ENCODE peak calls at places on chromosomes 11 and 22, in four cellular contexts. P is HCT116, X is GM23338, Z is PC-3. B is an unnamed sample.

GRCh38 chr11:59551651-59552521 is 40.5 kb downstream of the OR4D9 start:
- DNase-seq in X (peak; percentile 81), P (peak; percentile 55), Z (peak; percentile 82), B (peak; percentile 86)

GRCh38 chr11:26572770-26573402 is 823 bp upstream of the MUC15 start:
- DNase-seq in X (peak; percentile 52), Z (no peak), P (no peak), B (no peak)

GRCh38 chr22:37898441-37899181 is 7.5 kb upstream of the MICALL1 start:
- DNase-seq in Z (no peak), X (peak; percentile 63), P (no peak), B (no peak)

GRCh38 chr22:47631571-47632102 is 869.2 kb downstream of the TBC1D22A start:
- DNase-seq in P (peak; percentile 65), X (no peak), Z (peak; percentile 91), B (no peak)

GRCh38 chr11:133081730-133082452 is 450.4 kb downstream of the OPCML start:
- DNase-seq in X (peak; percentile 53), P (no peak), Z (no peak), B (no peak)

GRCh38 chr22:31622980-31623379 is 39.0 kb downstream of the PISD start:
- DNase-seq in Z (no peak), P (no peak), X (no peak), B (no peak)

GRCh38 chr11:110972640-110973039 is 260.4 kb upstream of the ARHGAP20 start:
- DNase-seq in Z (peak; percentile 26), P (no peak), X (no peak), B (peak; percentile 95)

GRCh38 chr11:63907808-63908530 is 9.0 kb downstream of the RCOR2 start:
- DNase-seq in P (no peak), Z (no peak), X (peak; percentile 78), B (no peak)

GRCh38 chr11:65695459-65696241 is 16.4 kb upstream of the KAT5 start:
- DNase-seq in X (no peak), Z (peak; percentile 97), P (peak; percentile 26), B (no peak)

GRCh38 chr11:35289821-35290220 is 129.5 kb downstream of the SLC1A2 start:
- DNase-seq in Z (peak; percentile 40), X (no peak), P (no peak), B (peak; percentile 76)

GRCh38 chr22:23847310-23847920 is 8.6 kb upstream of the DERL3 start:
- DNase-seq in X (no peak), P (no peak), Z (no peak), B (no peak)

GRCh38 chr11:46534713-46535112 is 59.1 kb downstream of the AMBRA1 start:
- DNase-seq in X (no peak), P (no peak), Z (no peak), B (no peak)

GRCh38 chr22:29541845-29542244 is 11.7 kb downstream of the THOC5 start:
- DNase-seq in P (no peak), X (no peak), Z (no peak), B (no peak)

GRCh38 chr11:507727-508515 is 879 bp upstream of the RNH1 start:
- DNase-seq in Z (no peak), X (peak; percentile 36), P (no peak), B (peak; percentile 64)

GRCh38 chr11:2298795-2299747 is 2.6 kb downstream of the C11orf21 start:
- DNase-seq in X (peak; percentile 75), Z (peak; percentile 70), P (no peak), B (no peak)

GRCh38 chr11:112223125-112223524 is 3.1 kb upstream of the PTS start:
- DNase-seq in X (no peak), Z (peak; percentile 65), P (no peak), B (peak; percentile 66)

GRCh38 chr22:30298005-30298701 is 8.8 kb upstream of the CASTOR1 start:
- DNase-seq in Z (peak; percentile 89), X (no peak), P (no peak), B (no peak)

GRCh38 chr22:31926969-31927368 is 17.4 kb upstream of the YWHAH start:
- DNase-seq in X (peak; percentile 74), P (no peak), Z (no peak), B (no peak)

GRCh38 chr22:48647606-48648515 is 1179.8 kb downstream of the BRD1 start:
- DNase-seq in Z (no peak), P (no peak), X (no peak), B (no peak)

GRCh38 chr11:114167355-114168085 is 108.0 kb downstream of the ZBTB16 start:
- DNase-seq in P (no peak), Z (no peak), X (no peak), B (no peak)

GRCh38 chr11:74055938-74056337 is 47.1 kb upstream of the UCP3 start:
- DNase-seq in P (peak; percentile 4), X (no peak), Z (peak; percentile 91), B (peak; percentile 80)

GRCh38 chr11:102287963-102288744 is 29.1 kb upstream of the BIRC3 start:
- DNase-seq in X (peak; percentile 88), Z (peak; percentile 96), P (peak; percentile 69), B (peak; percentile 88)

GRCh38 chr11:59678813-59679165 is 10.0 kb upstream of the PATL1 start:
- DNase-seq in X (no peak), Z (no peak), P (no peak), B (no peak)

GRCh38 chr11:75265851-75266531 is 25.4 kb downstream of the TPBGL start:
- DNase-seq in X (no peak), P (no peak), Z (no peak), B (peak; percentile 42)

GRCh38 chr22:30453731-30454510 is 17.9 kb downstream of the SEC14L3 start:
- DNase-seq in Z (no peak), X (peak; percentile 48), P (no peak), B (peak; percentile 15)

GRCh38 chr11:14821031-14821430 is 71.0 kb downstream of the CYP2R1 start:
- DNase-seq in P (no peak), X (no peak), Z (no peak), B (no peak)

GRCh38 chr11:82398300-82398815 is 335.3 kb downstream of the FAM181B start:
- DNase-seq in Z (no peak), X (no peak), P (no peak), B (no peak)

GRCh38 chr11:69114811-69115523 is 40.8 kb upstream of the SMIM38 start:
- DNase-seq in Z (no peak), P (no peak), X (no peak), B (no peak)

GRCh38 chr22:46937939-46938338 is 175.5 kb downstream of the TBC1D22A start:
- DNase-seq in P (no peak), Z (no peak), X (no peak), B (no peak)

GRCh38 chr22:19941365-19942070 is at the start of the genes COMT and TXNRD2:
- DNase-seq in X (peak; percentile 70), Z (peak; percentile 57), P (no peak), B (peak; percentile 88)

GRCh38 chr22:24067587-24068376 is 56.7 kb downstream of the CABIN1 start:
- DNase-seq in P (no peak), Z (no peak), X (no peak), B (no peak)

GRCh38 chr11:94020777-94021615 is at the start of gene HEPHL1:
- DNase-seq in Z (peak; percentile 94), X (peak; percentile 59), P (no peak), B (peak; percentile 18)

GRCh38 chr22:50444663-50445062 is 30.2 kb downstream of the SBF1 start:
- DNase-seq in P (peak; percentile 6), Z (peak; percentile 38), X (no peak), B (peak; percentile 86)

GRCh38 chr22:43782448-43782847 is 29.7 kb downstream of the EFCAB6 start:
- DNase-seq in Z (no peak), P (no peak), X (no peak), B (peak; percentile 43)
- TF ChIP-seq EZH2phosphoT487 in Z (no peak), P (no peak), X (no peak), B (no peak)

GRCh38 chr11:18798941-18799469 is 7.4 kb upstream of the PTPN5 start:
- DNase-seq in P (no peak), X (no peak), Z (peak; percentile 88), B (no peak)

GRCh38 chr11:18804621-18805020 is 13.0 kb upstream of the PTPN5 start:
- DNase-seq in X (no peak), Z (no peak), P (no peak), B (no peak)

DNA sequence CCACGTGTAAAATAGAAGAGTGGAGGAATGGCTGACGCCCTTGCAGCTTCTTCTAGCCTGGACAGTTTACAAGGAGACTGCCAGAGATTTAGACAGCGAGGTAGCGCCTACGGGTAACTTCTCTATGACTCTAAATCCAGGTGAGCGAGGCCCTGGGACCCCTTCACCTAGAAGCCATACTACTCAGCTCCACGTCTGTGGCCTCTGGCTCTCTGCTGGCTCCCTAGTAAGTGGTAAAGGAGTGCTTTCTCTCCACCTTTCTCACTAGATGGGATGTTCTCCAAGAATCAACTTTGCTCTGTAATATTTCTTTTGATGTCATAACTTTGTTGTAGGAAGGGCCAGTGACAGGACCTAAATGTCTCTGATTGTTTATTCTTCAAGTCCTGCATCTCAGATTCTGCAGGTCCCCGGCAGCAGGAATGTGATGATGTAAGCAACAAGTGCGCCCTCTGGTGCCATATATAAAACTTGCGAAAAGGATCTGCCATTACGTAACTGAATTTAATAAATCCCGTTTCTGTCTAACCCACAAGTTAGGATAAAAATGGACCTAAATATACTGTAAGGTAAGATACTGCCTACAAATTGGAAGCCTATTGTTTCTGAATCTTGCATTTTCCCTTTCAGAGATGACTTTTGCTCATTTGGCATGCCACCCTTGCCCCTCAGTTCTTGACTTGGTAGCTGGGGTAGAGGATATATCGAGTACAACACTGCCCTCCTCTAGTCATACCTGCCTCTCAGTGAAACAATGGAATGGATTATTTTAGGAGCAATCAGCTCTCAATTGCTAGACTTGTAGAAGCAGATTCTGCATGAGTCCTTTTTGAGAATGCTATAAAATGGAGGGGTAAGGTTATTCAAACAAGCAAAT is 11.0 kb upstream of the PTPN5 start:
- DNase-seq in Z (peak; percentile 78), X (peak; percentile 93), P (peak; percentile 58), B (peak; percentile 80)
- TF ChIP-seq EZH2phosphoT487 in Z (no peak), X (no peak), P (no peak), B (no peak)

DNA sequence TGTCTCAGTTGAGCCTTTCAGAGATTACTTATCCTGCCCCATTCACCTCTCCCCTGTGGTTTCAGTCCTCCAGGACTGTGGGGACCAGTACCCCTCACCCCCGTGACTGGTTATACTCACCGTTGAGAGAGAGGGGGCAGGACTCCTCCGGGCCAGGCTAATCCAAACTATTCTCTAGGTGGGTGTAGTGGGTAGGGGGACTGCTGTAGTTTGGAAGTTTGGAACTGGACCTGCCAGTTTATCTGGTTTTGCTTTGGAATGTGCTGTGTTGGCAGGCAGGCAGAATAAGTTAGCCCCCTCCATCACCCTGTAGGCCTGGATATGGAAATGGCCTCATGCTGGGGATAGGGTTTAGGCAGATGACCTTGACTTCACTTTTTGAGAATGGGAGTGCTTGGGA is 13.5 kb downstream of the TEAD1 start:
- DNase-seq in P (no peak), X (peak; percentile 94), Z (peak; percentile 69), B (no peak)
- TF ChIP-seq EZH2phosphoT487 in P (no peak), X (no peak), Z (no peak), B (no peak)

DNA sequence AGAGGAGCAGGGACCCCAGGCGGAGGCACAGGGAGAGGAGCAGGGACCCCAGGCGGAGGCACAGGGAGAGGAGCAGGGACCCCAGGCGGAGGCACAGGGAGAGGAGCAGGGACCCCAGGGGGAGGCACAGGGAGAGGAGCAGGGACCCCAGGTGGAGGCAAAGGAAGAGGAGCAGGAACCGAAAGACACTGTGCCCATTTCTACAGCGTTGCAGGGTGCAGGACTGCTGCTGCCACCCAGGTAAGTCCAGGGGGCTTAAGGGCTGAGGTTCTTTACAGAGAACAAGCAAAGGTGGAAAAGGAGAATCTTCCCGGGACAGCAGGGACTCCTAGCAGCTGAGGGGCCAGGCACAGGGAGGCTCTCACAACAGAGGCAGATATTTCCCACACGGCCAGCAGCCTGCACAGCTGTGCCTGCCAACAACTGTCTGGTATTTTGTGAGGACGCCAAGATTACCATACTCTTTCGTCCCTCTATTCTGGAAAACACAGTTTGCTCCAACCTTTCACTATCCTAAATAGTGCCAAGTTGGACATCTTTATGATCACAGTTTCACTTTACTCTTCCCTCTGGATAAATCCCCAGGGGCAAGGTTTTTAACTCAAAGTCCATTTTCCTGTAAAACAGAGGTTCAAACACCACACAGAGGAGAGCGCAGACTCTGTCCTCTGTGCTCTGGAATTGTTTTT is 39.4 kb downstream of the SHANK2 start:
- DNase-seq in P (no peak), X (no peak), Z (no peak), B (peak; percentile 33)
- TF ChIP-seq EZH2phosphoT487 in P (no peak), X (no peak), Z (no peak), B (no peak)